ENCODE peak calls at places on chromosomes 2 and 18, in seven cellular contexts. Q is ACHN; P is astrocyte of the cerebellum; U is CD4-positive, alpha-beta T cell; A is Peyer's patch; O is SHP77; D is effector CD4-positive, alpha-beta T cell. C is an unnamed sample.

GRCh38 chr2:30693821-30694281 is 113.4 kb downstream of the CAPN13 start:
- DNase-seq in D (no peak), Q (no peak), O (no peak), U (no peak), A (no peak), P (no peak), C (no peak)

GRCh38 chr18:39839782-39840181 is 2115.3 kb upstream of the PIK3C3 start:
- DNase-seq in Q (no peak), O (no peak), A (no peak), U (no peak), P (no peak), D (no peak), C (no peak)

GRCh38 chr2:148375214-148375613 is 269.3 kb upstream of the EPC2 start:
- DNase-seq in D (no peak), Q (no peak), U (no peak), P (no peak), A (no peak), O (no peak), C (no peak)

GRCh38 chr18:61664413-61665084 is 228.3 kb downstream of the RNF152 start:
- DNase-seq in Q (no peak), P (no peak), O (no peak), D (no peak), A (no peak), U (no peak), C (no peak)

GRCh38 chr2:106107509-106108131 is 86.5 kb downstream of the UXS1 start:
- DNase-seq in U (peak), Q (peak), O (no peak), P (no peak), D (peak), A (no peak), C (no peak)

GRCh38 chr2:20304411-20304810 is 46.2 kb downstream of the PUM2 start:
- DNase-seq in U (no peak), D (no peak), P (peak), O (no peak), A (no peak), Q (no peak), C (no peak)

GRCh38 chr2:190528521-190529001 is 6.0 kb downstream of the NEMP2 start:
- DNase-seq in P (no peak), O (no peak), A (no peak), Q (no peak), D (no peak), U (no peak), C (no peak)

GRCh38 chr18:40984856-40985255 is 970.2 kb upstream of the PIK3C3 start:
- DNase-seq in O (no peak), A (no peak), Q (no peak), D (no peak), U (no peak), P (no peak), C (no peak)

GRCh38 chr18:79859314-79859713 is 61.6 kb downstream of the KCNG2 start:
- DNase-seq in A (no peak), P (no peak), U (no peak), Q (no peak), O (no peak), D (no peak), C (no peak)

GRCh38 chr2:3481011-3481400 is 38.3 kb downstream of the ADI1 start:
- DNase-seq in O (no peak), A (no peak), Q (no peak), U (no peak), P (no peak), D (no peak), C (no peak)

GRCh38 chr2:106685180-106685897 is 198.2 kb downstream of the CD8B2 start:
- DNase-seq in A (no peak), U (no peak), D (no peak), Q (no peak), P (no peak), O (no peak), C (no peak)

GRCh38 chr2:96386470-96386869 is 50.9 kb downstream of the NCAPH start:
- DNase-seq in P (no peak), U (no peak), O (no peak), A (no peak), Q (no peak), D (no peak), C (peak)

GRCh38 chr2:158359846-158360245 is 96.7 kb downstream of the CCDC148 start:
- DNase-seq in U (no peak), A (no peak), O (no peak), Q (no peak), D (no peak), P (no peak), C (no peak)

GRCh38 chr18:63994783-63995399 is 25.0 kb downstream of the SERPINB8 start:
- DNase-seq in U (no peak), Q (peak), P (peak), A (peak), O (peak), D (no peak), C (no peak)

GRCh38 chr18:10051877-10052631 is 138.2 kb downstream of the VAPA start:
- DNase-seq in Q (no peak), P (peak), O (no peak), D (no peak), U (no peak), A (peak), C (no peak)

GRCh38 chr2:152106464-152106863 is 7.6 kb upstream of the CACNB4 start:
- DNase-seq in O (no peak), A (no peak), Q (no peak), D (no peak), U (no peak), P (no peak), C (no peak)

GRCh38 chr2:97713296-97714083 is at the start of gene ZAP70:
- DNase-seq in Q (no peak), O (no peak), P (no peak), D (peak), U (peak), A (peak), C (no peak)

GRCh38 chr18:12031836-12032235 is 50.5 kb downstream of the IMPA2 start:
- DNase-seq in U (no peak), P (peak), D (no peak), A (peak), O (no peak), Q (no peak), C (no peak)

GRCh38 chr2:70391988-70392387 is 90.1 kb upstream of the FAM136A start:
- DNase-seq in A (no peak), Q (no peak), U (no peak), D (no peak), O (no peak), P (no peak), C (no peak)

GRCh38 chr2:152200562-152201465 is 25.3 kb upstream of the STAM2 start:
- DNase-seq in O (peak), U (no peak), P (peak), Q (peak), D (no peak), A (peak), C (no peak)

GRCh38 chr2:65789923-65790675 is 357.7 kb upstream of the SPRED2 start:
- DNase-seq in P (no peak), U (no peak), O (no peak), Q (no peak), D (no peak), A (no peak), C (no peak)

GRCh38 chr2:129912871-129913694 is 66.4 kb upstream of the RAB6C start:
- DNase-seq in P (no peak), A (no peak), Q (no peak), D (no peak), O (no peak), U (no peak), C (no peak)

GRCh38 chr2:166895243-166895642 is 7.0 kb downstream of the XIRP2 start:
- DNase-seq in D (no peak), O (no peak), A (no peak), Q (no peak), U (no peak), P (no peak), C (no peak)

GRCh38 chr2:158753561-158754302 is 41.4 kb upstream of the DAPL1 start:
- DNase-seq in Q (peak), P (peak), D (no peak), O (no peak), U (no peak), A (peak), C (peak)

GRCh38 chr2:232288489-232288888 is 90.1 kb upstream of the ALPP start:
- DNase-seq in P (no peak), A (no peak), O (no peak), Q (no peak), U (no peak), D (no peak), C (no peak)

GRCh38 chr18:36440614-36441013 is 143.1 kb downstream of the FHOD3 start:
- DNase-seq in P (peak), A (no peak), D (no peak), Q (peak), U (no peak), O (no peak), C (no peak)